ENCODE peak calls at places on chromosomes 3 and 15, in five cellular contexts. G is cortex of kidney, C is NCI-H345, K is G401, Y is hypothalamus. P is an unnamed sample.

GRCh38 chr15:96583671-96584070 is 253.2 kb downstream of the NR2F2 start:
- DNase-seq in G (no peak), C (no peak), K (no peak), Y (no peak), P (no peak)

GRCh38 chr15:67520276-67520975 is 505 bp upstream of the C15orf61 start:
- DNase-seq in G (no peak), C (no peak), K (no peak), Y (no peak), P (no peak)

GRCh38 chr15:67884514-67885225 is 44.8 kb upstream of the RNU6-1 start:
- DNase-seq in G (no peak), C (peak), K (peak), Y (peak), P (peak)

GRCh38 chr15:67093146-67093874 is 27.9 kb downstream of the SMAD3 start:
- DNase-seq in G (no peak), C (no peak), K (no peak), Y (no peak), P (no peak)

GRCh38 chr3:156359337-156359736 is 195.6 kb downstream of the SSR3 start:
- DNase-seq in G (no peak), C (no peak), K (no peak), Y (no peak), P (no peak)

GRCh38 chr3:185087419-185087818 is 65.4 kb downstream of the C3orf70 start:
- DNase-seq in G (no peak), C (no peak), K (no peak), Y (no peak), P (no peak)

GRCh38 chr3:50423543-50423942 is 64.2 kb upstream of the TMEM115 start:
- DNase-seq in G (no peak), C (peak), K (no peak), Y (no peak), P (no peak)

GRCh38 chr3:126621627-126622345 is 33.1 kb downstream of the TXNRD3 start:
- DNase-seq in G (no peak), C (no peak), K (peak), Y (no peak), P (no peak)

GRCh38 chr3:187016639-187017345 is 86.5 kb downstream of the ST6GAL1 start:
- DNase-seq in G (no peak), C (no peak), K (no peak), Y (no peak), P (no peak)

GRCh38 chr15:29568840-29569532 is 253.3 kb downstream of the TJP1 start:
- DNase-seq in G (no peak), C (peak), K (peak), Y (no peak), P (peak)

GRCh38 chr15:67700023-67700422 is 125.3 kb upstream of the SKOR1 start:
- DNase-seq in G (no peak), C (no peak), K (no peak), Y (no peak), P (no peak)

GRCh38 chr3:13120246-13120927 is 47.2 kb upstream of the IQSEC1 start:
- DNase-seq in G (no peak), C (no peak), K (no peak), Y (no peak), P (no peak)

GRCh38 chr3:81684739-81685395 is 76.6 kb downstream of the GBE1 start:
- DNase-seq in G (no peak), C (no peak), K (no peak), Y (no peak), P (no peak)

GRCh38 chr3:124796477-124796876 is 66.2 kb downstream of the UMPS start:
- DNase-seq in G (no peak), C (no peak), K (no peak), Y (no peak), P (no peak)

GRCh38 chr15:29854413-29854812 is 32.1 kb upstream of the TJP1 start:
- DNase-seq in G (no peak), C (no peak), K (no peak), Y (no peak), P (no peak)

GRCh38 chr3:141249041-141249440 is 17.4 kb downstream of the PXYLP1 start:
- DNase-seq in G (no peak), C (no peak), K (no peak), Y (no peak), P (no peak)

GRCh38 chr3:66107855-66108254 is 69.1 kb upstream of the MAGI1 start:
- DNase-seq in G (no peak), C (no peak), K (no peak), Y (no peak), P (no peak)

GRCh38 chr3:185732782-185733181 is 92.1 kb downstream of the IGF2BP2 start:
- DNase-seq in G (no peak), C (no peak), K (no peak), Y (no peak), P (no peak)

P was measured in pancreas.